ENCODE peak calls at places on chromosomes 16 and 17, in four cellular contexts. Y is osteocyte, R is activated T-helper 1 cell treated with Interleukin-2 at 50 U/mL for 16 hours, O is heart right ventricle. M is an unnamed sample.

GRCh38 chr16:57999366-57999970 is 1.0 kb downstream of the ZNF319 start:
- DNase-seq in R (no peak), Y (no peak), O (no peak), M (no peak)

GRCh38 chr16:53022374-53022773 is 30.3 kb downstream of the CHD9NB start:
- DNase-seq in R (no peak), Y (no peak), O (no peak), M (peak; percentile 41)

GRCh38 chr17:2309338-2310143 is 5.8 kb downstream of the SRR start:
- DNase-seq in O (no peak), Y (no peak), R (no peak), M (no peak)

GRCh38 chr17:70329751-70330150 is 160.4 kb downstream of the KCNJ2 start:
- DNase-seq in R (no peak), O (no peak), Y (no peak), M (no peak)

GRCh38 chr16:83624436-83625120 is 183.2 kb upstream of the HSBP1 start:
- DNase-seq in O (no peak), Y (peak; percentile 63), R (no peak), M (no peak)

GRCh38 chr16:19808061-19808621 is 76.5 kb downstream of the GPRC5B start:
- DNase-seq in Y (peak; percentile 57), R (no peak), O (no peak), M (no peak)

GRCh38 chr17:42169351-42169750 is 11.6 kb downstream of the KCNH4 start:
- DNase-seq in O (no peak), R (no peak), Y (no peak), M (no peak)

GRCh38 chr17:19897108-19897854 is 29.5 kb upstream of the ULK2 start:
- DNase-seq in R (no peak), O (peak; percentile 49), Y (no peak), M (no peak)

GRCh38 chr16:24906199-24906808 is 60.5 kb downstream of the SLC5A11 start:
- DNase-seq in R (no peak), O (no peak), Y (no peak), M (peak; percentile 19)

GRCh38 chr17:20203761-20204263 is 194.7 kb downstream of the SPECC1 start:
- DNase-seq in Y (no peak), O (no peak), R (no peak), M (no peak)

GRCh38 chr17:81416612-81417011 is 21.4 kb downstream of the BAHCC1 start:
- DNase-seq in Y (no peak), R (no peak), O (no peak), M (no peak)

GRCh38 chr16:1863681-1864460 is 8.1 kb downstream of the MEIOB start:
- DNase-seq in O (no peak), R (no peak), Y (peak; percentile 32), M (peak; percentile 40)

GRCh38 chr17:74104921-74105320 is 98.6 kb upstream of the RPL38 start:
- DNase-seq in R (no peak), O (no peak), Y (no peak), M (no peak)

GRCh38 chr16:77833906-77834599 is 45.7 kb downstream of the VAT1L start:
- DNase-seq in Y (no peak), R (no peak), O (no peak), M (no peak)

GRCh38 chr17:61799812-61800484 is 63.4 kb downstream of the BRIP1 start:
- DNase-seq in O (no peak), R (no peak), Y (no peak), M (no peak)

GRCh38 chr16:80691111-80691761 is 113.2 kb downstream of the CDYL2 start:
- DNase-seq in R (no peak), O (no peak), Y (peak; percentile 54), M (no peak)

GRCh38 chr17:61904094-61904710 is 23.6 kb downstream of the INTS2 start:
- DNase-seq in Y (no peak), R (no peak), O (no peak), M (no peak)

GRCh38 chr16:12317856-12318591 is 341.5 kb downstream of the SNX29 start:
- DNase-seq in R (no peak), Y (no peak), O (no peak), M (no peak)

GRCh38 chr17:77478281-77478680 is 337.5 kb downstream of the SEC14L1 start:
- DNase-seq in R (no peak), O (no peak), Y (no peak), M (no peak)

M was measured in HCT116.